ENCODE peak calls at places on chromosomes 4 and X, in seven cellular contexts. M is A549; G is CD4-positive, alpha-beta memory T cell; Z is breast epithelium; P is left lung; Y is BJ; T is GM12865. J is an unnamed sample.

GRCh38 chr4:15489551-15489950 is 19.9 kb downstream of the CC2D2A start:
- DNase-seq in G (no peak), Z (no peak), Y (no peak), M (no peak), P (no peak), T (no peak), J (no peak)

GRCh38 chr4:37188100-37188499 is 56.4 kb upstream of the NWD2 start:
- DNase-seq in T (peak), M (peak), P (peak), Y (no peak), Z (no peak), G (no peak), J (no peak)

GRCh38 chrX:69319376-69319775 is 154.1 kb upstream of the PJA1 start:
- DNase-seq in M (no peak), Z (no peak), G (no peak), P (no peak), Y (no peak), T (no peak), J (no peak)

GRCh38 chr4:122548452-122548851 is 72.4 kb downstream of the IL21 start:
- DNase-seq in M (no peak), G (no peak), P (no peak), Y (no peak), T (no peak), Z (no peak), J (no peak)

GRCh38 chr4:17490575-17491059 is 21.3 kb downstream of the QDPR start:
- DNase-seq in Z (no peak), P (no peak), G (no peak), T (no peak), Y (no peak), M (no peak), J (no peak)

GRCh38 chrX:123277821-123278220 is 93.7 kb downstream of the GRIA3 start:
- DNase-seq in P (no peak), T (peak), Y (no peak), G (no peak), M (no peak), Z (no peak), J (no peak)

GRCh38 chrX:134158821-134159512 is 78.0 kb upstream of the CCDC160 start:
- DNase-seq in G (no peak), Z (no peak), T (no peak), M (no peak), P (no peak), Y (no peak), J (no peak)

GRCh38 chr4:22679518-22679897 is 13.2 kb upstream of the GBA3 start:
- DNase-seq in G (no peak), T (no peak), Y (no peak), M (no peak), P (no peak), Z (no peak), J (no peak)

GRCh38 chr4:150418757-150419410 is 163.1 kb upstream of the MAB21L2 start:
- DNase-seq in M (no peak), Y (no peak), G (no peak), T (no peak), P (no peak), Z (no peak), J (no peak)

GRCh38 chr4:176034498-176034897 is 31.1 kb upstream of the WDR17 start:
- DNase-seq in M (peak), T (peak), Z (no peak), Y (peak), P (no peak), G (peak), J (no peak)

GRCh38 chr4:184280591-184281071 is 63.0 kb upstream of the ENPP6 start:
- DNase-seq in M (no peak), G (peak), Z (no peak), P (no peak), Y (no peak), T (peak), J (peak)

GRCh38 chr4:139762715-139763114 is 97.1 kb downstream of the MGST2 start:
- DNase-seq in M (no peak), Y (no peak), Z (no peak), T (no peak), P (no peak), G (no peak), J (no peak)

GRCh38 chr4:56640907-56641493 is 40.1 kb downstream of the HOPX start:
- DNase-seq in G (no peak), T (no peak), Z (no peak), Y (no peak), P (no peak), M (no peak), J (no peak)

GRCh38 chrX:133549319-133549933 is 134.1 kb upstream of the GPC4 start:
- DNase-seq in P (no peak), G (no peak), Z (no peak), M (no peak), T (no peak), Y (no peak), J (no peak)

GRCh38 chrX:130694983-130695382 is 208.0 kb downstream of the ENOX2 start:
- DNase-seq in T (no peak), Z (no peak), P (no peak), G (no peak), M (no peak), Y (no peak), J (no peak)

GRCh38 chr4:98482847-98483806 is 175.3 kb downstream of the TSPAN5 start:
- DNase-seq in Z (no peak), M (peak), Y (no peak), T (peak), G (no peak), P (no peak), J (peak)

GRCh38 chrX:65971151-65971550 is 68.7 kb downstream of the VSIG4 start:
- DNase-seq in G (no peak), P (no peak), T (no peak), M (no peak), Y (no peak), Z (no peak), J (no peak)

GRCh38 chr4:66252291-66252690 is 582.0 kb upstream of the EPHA5 start:
- DNase-seq in P (no peak), M (no peak), Z (no peak), T (no peak), Y (no peak), G (no peak), J (no peak)

GRCh38 chrX:68665502-68665901 is 18.0 kb downstream of the STARD8 start:
- DNase-seq in M (no peak), G (no peak), Y (no peak), P (no peak), Z (no peak), T (no peak), J (no peak)

GRCh38 chr4:113987382-113987930 is 8.0 kb upstream of the ARSJ start:
- DNase-seq in Y (no peak), T (no peak), M (no peak), Z (no peak), P (no peak), G (no peak), J (no peak)

GRCh38 chr4:6591305-6591704 is 16.3 kb downstream of the MAN2B2 start:
- DNase-seq in P (no peak), T (peak), M (no peak), Y (no peak), Z (no peak), G (no peak), J (no peak)
- H3K4me3 ChIP-seq in P (no peak), T (no peak), M (no peak), Y (no peak), Z (no peak), G (no peak), J (no peak)

GRCh38 chr4:76588268-76588667 is 153.2 kb downstream of the SHROOM3 start:
- DNase-seq in Y (no peak), P (no peak), Z (no peak), G (no peak), T (no peak), M (no peak), J (no peak)

GRCh38 chr4:76585897-76586360 is 150.9 kb downstream of the SHROOM3 start:
- DNase-seq in Y (no peak), Z (peak), G (peak), M (peak), P (peak), T (peak), J (peak)

GRCh38 chr4:76582817-76583087 is 147.7 kb downstream of the SHROOM3 start:
- DNase-seq in Z (no peak), T (no peak), M (no peak), Y (no peak), P (no peak), G (no peak), J (no peak)

GRCh38 chr4:76584235-76585152 is 149.5 kb downstream of the SHROOM3 start:
- DNase-seq in T (no peak), P (no peak), G (no peak), Y (no peak), M (no peak), Z (no peak), J (no peak)

DNA sequence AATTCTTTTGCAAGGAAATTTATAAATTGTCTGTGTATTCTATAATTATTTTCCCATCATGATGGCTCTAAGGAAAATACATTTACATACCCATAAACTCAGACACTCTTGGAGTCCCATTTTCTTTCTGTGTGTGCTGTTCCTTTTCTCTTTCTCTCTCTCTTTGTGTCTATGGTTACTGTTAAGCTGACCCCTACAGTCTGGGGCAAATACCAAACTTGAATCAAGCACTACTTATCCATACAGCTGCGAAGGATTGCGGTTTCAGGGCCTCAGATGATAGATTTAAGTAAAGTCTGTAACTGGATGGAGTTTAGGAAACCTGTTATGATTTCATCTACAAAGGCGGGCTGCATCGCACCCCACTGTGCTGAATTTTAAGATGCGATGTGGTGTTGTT is 150.2 kb downstream of the SHROOM3 start:
- DNase-seq in P (no peak), Y (no peak), T (no peak), Z (no peak), M (no peak), G (no peak), J (no peak)
- H3K4me3 ChIP-seq in P (no peak), Y (no peak), T (no peak), Z (no peak), M (peak), G (no peak), J (no peak)

DNA sequence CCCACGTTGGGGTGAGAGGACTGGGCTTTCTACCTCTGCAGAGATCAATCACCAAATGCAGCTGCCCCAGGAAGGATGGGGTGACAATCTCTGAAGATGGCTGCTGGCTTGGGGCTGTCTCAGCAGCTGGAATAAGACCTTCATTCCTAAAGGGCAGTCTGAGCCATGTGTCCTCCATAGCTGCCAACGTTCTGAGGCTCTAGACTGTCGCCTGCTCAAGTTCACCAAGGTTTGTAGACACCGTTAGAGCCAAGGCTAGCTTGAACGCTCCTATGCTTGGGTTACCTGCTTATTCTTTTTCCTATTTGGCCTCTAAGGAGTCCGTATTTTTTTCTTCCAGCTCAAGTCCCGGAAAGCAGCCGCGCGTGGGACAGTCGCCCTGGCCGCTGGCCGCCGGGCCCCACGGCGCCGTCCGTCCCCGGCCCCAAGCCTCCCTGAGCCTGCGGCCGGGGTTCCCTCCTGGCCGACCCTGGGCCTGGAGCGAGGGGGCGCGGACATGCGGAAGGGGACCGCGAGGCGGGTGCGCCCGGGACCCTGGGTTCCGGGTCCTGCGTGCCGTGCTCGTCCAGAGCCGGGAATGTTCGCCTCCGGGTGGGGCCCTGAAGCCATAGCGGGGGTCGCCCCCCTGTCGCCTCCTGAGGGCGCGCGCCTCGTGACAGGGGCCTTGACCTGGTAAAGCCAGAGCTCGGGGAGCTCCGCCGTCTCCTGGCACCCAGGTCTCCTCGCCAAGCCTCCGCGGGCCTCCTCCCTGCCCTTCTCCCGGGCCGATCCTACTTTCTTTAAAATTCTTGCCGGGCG is 23.3 kb downstream of the MRFAP1 start:
- DNase-seq in Z (no peak), P (peak), Y (no peak), T (no peak), M (no peak), G (no peak), J (no peak)
- H3K4me3 ChIP-seq in Z (peak), P (no peak), Y (peak), T (no peak), M (peak), G (no peak), J (no peak)

GRCh38 chrX:9352683-9353430 is 112.0 kb upstream of the TBL1X start:
- DNase-seq in M (peak), G (no peak), T (peak), P (no peak), Z (no peak), Y (no peak), J (peak)
- H3K4me3 ChIP-seq in M (no peak), G (no peak), T (peak), P (no peak), Z (no peak), Y (no peak), J (peak)

DNA sequence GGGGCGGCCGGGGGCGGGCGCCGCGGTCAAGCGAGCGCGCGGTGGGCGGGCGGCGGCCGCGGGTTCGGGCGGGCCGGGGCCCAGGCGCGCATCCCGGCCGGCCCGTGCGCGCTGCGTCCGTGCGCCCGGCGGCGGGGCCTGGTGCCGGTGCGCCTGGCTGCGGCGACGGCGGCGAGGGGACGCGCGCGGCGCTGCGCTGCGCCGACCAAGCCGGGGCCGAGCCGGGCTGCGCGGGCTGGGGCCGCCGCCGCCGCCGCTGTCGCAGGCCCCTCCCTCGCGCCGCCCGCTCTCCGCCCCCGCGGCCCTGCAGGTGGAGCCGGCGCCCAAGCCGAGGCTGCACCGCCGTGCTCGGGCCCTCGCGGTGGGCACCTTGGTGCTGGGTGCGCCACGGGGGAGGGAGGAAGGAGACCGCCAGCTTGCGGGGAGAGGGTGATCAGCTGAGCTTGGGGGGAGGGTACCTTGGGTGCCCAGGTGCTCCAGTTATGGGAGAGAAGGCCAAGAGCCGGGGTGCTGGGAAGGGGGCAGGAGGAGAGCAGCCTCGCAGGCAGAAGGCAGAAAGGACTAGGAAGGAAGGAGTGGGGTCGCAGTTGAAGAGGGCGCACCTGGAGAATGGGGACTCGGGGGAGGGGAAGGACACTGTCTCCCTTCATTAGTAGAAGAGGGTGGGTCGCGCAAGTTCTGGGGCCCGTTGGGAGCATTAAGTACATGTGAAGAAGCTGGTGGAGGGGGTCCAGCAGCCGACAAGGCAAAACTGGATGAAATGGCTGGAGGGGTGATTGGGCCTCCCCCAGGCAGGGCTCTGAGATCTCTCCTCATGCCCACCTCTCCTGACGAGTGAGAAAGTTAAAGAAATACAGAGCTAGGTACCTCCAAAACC is at the start of gene PPP2R2C:
- DNase-seq in G (no peak), Y (no peak), P (peak), T (no peak), Z (no peak), M (peak), J (no peak)
- H3K4me3 ChIP-seq in G (no peak), Y (no peak), P (no peak), T (no peak), Z (no peak), M (peak), J (no peak)